ENCODE peak calls at places on chromosomes 6 and 20, in ten cellular contexts. G is pancreas; Q is cardiac fibroblast; S is fibroblast of the aortic adventitia; R is CD8-positive, alpha-beta T cell; N is cardiac muscle cell; Y is nephron progenitor cell; J is heart left ventricle; C is endodermal cell; E is mammary epithelial cell. X is an unnamed sample.

GRCh38 chr6:142680308-142680707 is 264.7 kb downstream of the HIVEP2 start:
- DNase-seq in C (no peak), N (peak), S (peak), Q (peak), G (no peak), R (no peak), Y (no peak), J (no peak), E (peak), X (no peak)

GRCh38 chr6:99991955-99992354 is 2.1 kb downstream of the MCHR2 start:
- DNase-seq in E (no peak), Q (no peak), S (no peak), Y (no peak), G (no peak), N (no peak), J (no peak), R (no peak), C (no peak), X (no peak)

GRCh38 chr6:152854086-152854795 is 103.6 kb downstream of the VIP start:
- DNase-seq in Y (no peak), E (no peak), G (no peak), S (no peak), N (no peak), Q (no peak), R (no peak), J (no peak), C (no peak), X (no peak)

GRCh38 chr20:34213213-34213612 is 28.0 kb upstream of the ASIP start:
- DNase-seq in S (no peak), G (no peak), J (no peak), N (no peak), R (no peak), C (no peak), E (no peak), Q (no peak), Y (no peak), X (no peak)

GRCh38 chr20:38961530-38962043 is 557 bp upstream of the DHX35 start:
- DNase-seq in Q (no peak), E (no peak), R (no peak), S (no peak), Y (no peak), J (no peak), C (no peak), N (no peak), G (peak), X (no peak)

GRCh38 chr20:58944610-58945009 is 36.4 kb upstream of the NELFCD start:
- DNase-seq in Y (no peak), G (peak), R (no peak), N (no peak), E (no peak), Q (no peak), J (no peak), C (peak), S (no peak), X (no peak)

GRCh38 chr20:17498181-17498580 is 33.0 kb downstream of the BFSP1 start:
- DNase-seq in E (peak), Y (no peak), J (no peak), Q (peak), C (no peak), G (no peak), S (no peak), N (no peak), R (no peak), X (no peak)

GRCh38 chr6:167096991-167097390 is 25.9 kb upstream of the CCR6 start:
- DNase-seq in Q (no peak), J (no peak), S (no peak), Y (no peak), G (no peak), N (no peak), C (no peak), R (no peak), E (no peak), X (no peak)

GRCh38 chr20:54510546-54511129 is 35.2 kb downstream of the DOK5 start:
- DNase-seq in Q (no peak), Y (peak), J (peak), S (peak), C (peak), N (peak), G (no peak), R (no peak), E (no peak), X (peak)

GRCh38 chr6:167932468-167933276 is 64.8 kb upstream of the KIF25 start:
- DNase-seq in Q (no peak), C (no peak), N (no peak), S (no peak), J (no peak), Y (no peak), G (peak), R (no peak), E (peak), X (peak)

GRCh38 chr20:5662769-5663168 is 87.4 kb upstream of the SHLD1 start:
- DNase-seq in J (no peak), N (no peak), G (no peak), R (no peak), S (no peak), Y (no peak), Q (no peak), E (no peak), C (no peak), X (no peak)

GRCh38 chr20:50187403-50188051 is 3.1 kb upstream of the CEBPB start:
- DNase-seq in S (peak), Y (no peak), C (peak), R (no peak), N (peak), G (no peak), E (peak), Q (peak), J (no peak), X (no peak)

GRCh38 chr20:47019106-47019824 is 124.6 kb downstream of the EYA2 start:
- DNase-seq in Q (no peak), Y (no peak), R (no peak), N (peak), E (no peak), J (no peak), G (no peak), S (peak), C (no peak), X (peak)

GRCh38 chr20:709421-709820 is 33.8 kb upstream of the SCRT2 start:
- DNase-seq in C (no peak), J (peak), R (no peak), G (no peak), Q (no peak), E (peak), S (no peak), N (peak), Y (no peak), X (no peak)

GRCh38 chr6:87154641-87155271 is 609 bp upstream of the ZNF292 start:
- DNase-seq in Q (peak), G (no peak), S (peak), C (no peak), N (peak), J (no peak), R (no peak), Y (no peak), E (peak), X (no peak)

GRCh38 chr20:9218412-9219001 is 149.6 kb downstream of the PLCB4 start:
- DNase-seq in E (no peak), G (no peak), R (no peak), S (no peak), Q (peak), N (peak), Y (peak), C (no peak), J (no peak), X (no peak)

GRCh38 chr20:52420805-52421204 is 229.2 kb upstream of the ZFP64 start:
- DNase-seq in C (no peak), E (no peak), N (peak), Y (no peak), J (no peak), G (no peak), Q (no peak), S (no peak), R (no peak), X (no peak)

GRCh38 chr6:166419268-166419667 is 36.5 kb upstream of the MPC1 start:
- DNase-seq in E (peak), R (peak), Q (peak), N (no peak), J (no peak), S (no peak), Y (no peak), G (no peak), C (no peak), X (no peak)

GRCh38 chr6:150876598-150876997 is 11.1 kb downstream of the MTHFD1L start:
- DNase-seq in Y (no peak), E (no peak), S (peak), G (peak), Q (no peak), J (peak), R (no peak), N (peak), C (no peak), X (no peak)

GRCh38 chr20:19451591-19452295 is 239.3 kb downstream of the SLC24A3 start:
- DNase-seq in E (no peak), Y (no peak), N (no peak), R (no peak), S (no peak), J (no peak), Q (no peak), C (peak), G (no peak), X (no peak)

GRCh38 chr20:14264869-14265268 is 72.5 kb downstream of the FLRT3 start:
- DNase-seq in N (peak), E (peak), R (no peak), S (peak), Y (no peak), C (no peak), Q (peak), J (no peak), G (no peak), X (peak)

GRCh38 chr6:154487367-154488275 is 22.9 kb downstream of the CNKSR3 start:
- DNase-seq in E (no peak), R (no peak), N (no peak), J (no peak), Y (no peak), S (no peak), Q (no peak), G (no peak), C (no peak), X (no peak)

GRCh38 chr6:141117869-141118268 is 1014.9 kb upstream of the GJE1 start:
- DNase-seq in Y (no peak), J (no peak), N (peak), G (no peak), Q (peak), E (no peak), S (peak), C (no peak), R (no peak), X (no peak)

GRCh38 chr20:63238491-63239126 is 2.9 kb downstream of the BIRC7 start:
- DNase-seq in J (no peak), E (no peak), G (no peak), N (no peak), R (no peak), Y (no peak), Q (no peak), S (no peak), C (no peak), X (no peak)

GRCh38 chr6:108142240-108142639 is 23.6 kb upstream of the NR2E1 start:
- DNase-seq in Y (no peak), E (no peak), S (no peak), R (no peak), J (no peak), Q (no peak), G (no peak), C (no peak), N (no peak), X (no peak)

GRCh38 chr6:108145639-108146038 is 20.2 kb upstream of the NR2E1 start:
- DNase-seq in Y (no peak), G (no peak), J (no peak), S (no peak), Q (no peak), C (peak), E (no peak), N (no peak), R (no peak), X (no peak)
- TF ChIP-seq CTCF in Y (peak), G (no peak), J (no peak), S (no peak), Q (no peak), C (peak), E (peak), N (no peak), R (no peak), X (no peak)

DNA sequence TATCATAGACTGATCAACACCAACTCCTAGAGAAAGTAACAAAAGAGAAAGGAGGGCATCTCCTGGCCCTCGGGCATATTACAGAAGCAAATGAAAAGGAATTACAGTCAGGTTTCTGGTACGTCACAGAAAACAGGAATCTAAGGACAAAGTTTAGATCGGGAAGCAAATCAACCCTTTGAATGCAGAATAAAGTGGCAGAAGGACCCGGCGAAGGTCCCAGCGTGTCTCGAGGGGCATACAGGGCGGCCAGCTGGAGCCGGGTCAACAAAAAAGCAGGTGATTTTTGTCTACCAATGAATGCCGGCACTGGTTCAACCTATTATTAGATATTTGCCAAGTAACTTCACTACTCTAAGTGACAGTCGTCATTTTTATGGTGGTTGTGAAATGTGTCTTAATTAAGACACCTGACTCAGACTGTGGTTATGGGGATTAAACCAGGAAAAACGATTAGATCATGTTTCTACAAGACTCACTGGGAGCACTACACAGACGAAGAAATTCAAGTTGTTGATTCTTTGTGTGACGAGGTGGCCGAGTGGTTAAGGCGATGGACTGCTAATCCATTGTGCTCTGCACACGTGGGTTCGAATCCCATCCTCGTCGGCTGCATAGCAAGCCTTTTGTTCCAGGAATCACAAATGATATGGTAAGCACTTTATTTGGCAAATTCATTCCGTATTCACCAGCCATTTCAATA is 12.4 kb upstream of the ZSCAN9 start:
- DNase-seq in R (no peak), E (peak), J (no peak), S (peak), G (peak), C (peak), Q (peak), N (peak), Y (peak), X (peak)
- TF ChIP-seq CTCF in R (no peak), E (peak), J (no peak), S (peak), G (no peak), C (peak), Q (no peak), N (no peak), Y (no peak), X (no peak)

GRCh38 chr20:41140226-41141133 is 3.1 kb downstream of the PLCG1 start:
- DNase-seq in J (no peak), Y (no peak), C (no peak), N (no peak), R (peak), E (no peak), G (no peak), S (no peak), Q (no peak), X (no peak)
- TF ChIP-seq CTCF in J (no peak), Y (no peak), C (no peak), N (no peak), R (no peak), E (no peak), G (no peak), S (no peak), Q (no peak), X (no peak)

DNA sequence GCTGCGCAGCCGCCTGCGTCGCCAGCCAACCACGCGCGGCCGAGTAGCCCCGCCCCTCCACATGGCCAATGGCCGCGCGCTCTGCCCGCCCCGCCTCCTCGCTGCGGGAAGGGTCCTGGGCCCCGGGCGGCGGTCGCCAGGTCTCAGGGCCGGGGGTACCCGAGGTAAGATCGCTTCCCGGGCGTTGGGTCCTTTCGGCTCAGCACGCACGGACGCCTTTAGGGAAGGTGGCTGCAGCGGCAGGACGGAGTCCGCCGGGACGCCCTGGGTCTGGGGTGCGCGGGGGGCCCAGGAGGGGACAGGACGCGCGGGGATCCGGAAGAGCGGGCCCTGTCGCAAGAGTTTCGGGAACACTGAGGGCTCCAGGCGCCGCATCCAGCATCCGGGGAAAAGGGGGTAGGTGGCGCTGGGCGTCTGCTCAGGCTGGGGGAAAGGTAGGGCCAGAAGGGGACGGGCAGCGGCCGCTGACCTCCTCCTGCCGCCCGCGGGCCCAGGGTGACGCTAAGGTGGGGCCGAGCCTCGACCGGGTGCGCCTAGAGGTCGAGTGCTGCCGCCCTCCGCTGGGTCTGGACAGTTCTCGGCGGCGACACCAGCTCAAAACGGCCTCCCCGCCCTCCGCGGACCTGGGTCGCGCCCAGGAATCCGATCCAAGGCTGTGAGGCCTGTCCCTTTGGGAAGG is at the start of gene MAVS:
- DNase-seq in C (peak), G (peak), R (peak), S (peak), Y (peak), J (peak), Q (peak), N (peak), E (peak), X (peak)
- TF ChIP-seq CTCF in C (peak), G (no peak), R (no peak), S (no peak), Y (no peak), J (no peak), Q (no peak), N (no peak), E (peak), X (no peak)

GRCh38 chr6:6890400-6890858 is 217.3 kb upstream of the RREB1 start:
- DNase-seq in Q (peak), S (peak), Y (peak), R (no peak), E (no peak), G (peak), J (peak), N (peak), C (peak), X (no peak)
- TF ChIP-seq CTCF in Q (no peak), S (no peak), Y (no peak), R (no peak), E (no peak), G (no peak), J (no peak), N (no peak), C (no peak), X (no peak)

DNA sequence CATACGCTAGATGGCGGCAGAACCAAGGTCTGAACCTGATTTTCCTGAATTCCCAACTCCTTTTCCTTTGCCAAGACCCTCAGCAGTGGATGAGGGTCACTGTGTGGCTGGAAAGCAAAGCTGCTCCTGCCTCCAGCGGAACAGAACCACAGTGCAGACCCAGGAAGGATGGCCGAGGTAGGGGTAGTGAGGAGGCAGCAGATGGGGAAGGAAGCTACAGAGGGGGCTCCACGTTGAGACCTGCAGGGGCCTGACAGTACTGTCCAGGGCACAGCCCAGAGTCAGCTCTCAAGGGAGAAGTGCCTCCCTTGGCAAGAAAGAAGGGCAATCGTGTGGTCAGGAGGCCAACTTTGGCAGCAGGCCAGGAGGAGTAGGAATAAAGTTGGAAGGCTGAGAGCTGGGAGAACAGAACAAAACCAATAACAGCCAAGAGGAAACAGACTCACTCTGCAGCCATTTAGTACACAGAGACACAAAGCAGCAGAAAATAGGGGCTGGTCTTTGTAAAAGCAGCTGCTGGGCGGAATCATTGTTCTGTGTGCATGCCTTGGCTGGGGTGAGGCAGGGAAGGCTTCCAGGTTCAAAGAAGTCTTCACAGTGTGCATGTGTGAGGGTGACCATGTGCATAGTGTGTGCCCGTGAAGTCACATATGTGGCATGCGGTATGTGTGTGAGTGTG is 3.1 kb downstream of the GABRR2 start:
- DNase-seq in E (no peak), Q (peak), C (peak), Y (peak), R (no peak), J (peak), N (peak), S (peak), G (no peak), X (no peak)
- TF ChIP-seq CTCF in E (peak), Q (peak), C (peak), Y (peak), R (no peak), J (peak), N (peak), S (peak), G (peak), X (peak)

DNA sequence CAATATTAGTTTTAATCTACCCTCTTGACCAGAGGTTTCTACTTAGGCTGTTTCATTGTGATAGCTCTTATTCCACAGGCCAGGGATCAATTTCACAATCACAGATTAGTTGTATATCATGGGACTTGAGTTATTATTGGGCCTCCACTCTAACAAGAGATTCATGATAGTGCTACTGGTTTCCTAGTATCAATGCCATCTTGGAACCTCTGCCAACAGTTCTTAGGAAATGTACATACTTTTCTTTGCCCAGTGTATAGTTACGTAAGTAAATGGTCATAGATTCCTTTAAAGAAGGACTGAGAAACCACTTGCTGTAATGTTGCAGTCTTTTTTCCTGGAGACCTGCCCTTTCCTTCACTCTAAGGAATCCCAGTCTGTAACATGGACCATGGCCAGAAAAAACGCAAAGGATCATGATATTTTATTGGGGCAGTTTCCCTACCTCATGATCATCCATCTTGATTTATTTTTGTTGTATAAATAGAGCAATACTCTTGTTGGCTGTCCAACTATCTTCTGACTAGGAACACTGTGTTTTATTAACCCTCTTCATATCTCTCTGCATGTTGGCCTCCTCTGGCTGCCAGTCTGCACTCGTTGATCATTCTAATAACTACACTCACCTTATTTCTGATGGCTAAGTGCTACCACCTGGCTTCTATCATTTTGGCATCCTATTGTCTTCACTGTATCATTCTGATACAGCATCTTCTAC is 38.0 kb upstream of the VGLL2 start:
- DNase-seq in G (no peak), E (no peak), N (peak), S (no peak), Q (no peak), Y (no peak), R (no peak), J (no peak), C (no peak), X (no peak)
- TF ChIP-seq CTCF in G (no peak), E (no peak), N (no peak), S (no peak), Q (no peak), Y (no peak), R (no peak), J (no peak), C (no peak), X (no peak)

GRCh38 chr20:2212457-2213005 is 83.3 kb upstream of the TGM3 start:
- DNase-seq in R (no peak), N (no peak), Q (no peak), J (no peak), Y (no peak), C (no peak), G (no peak), E (no peak), S (no peak), X (no peak)
- TF ChIP-seq CTCF in R (no peak), N (no peak), Q (no peak), J (no peak), Y (no peak), C (no peak), G (no peak), E (no peak), S (no peak), X (no peak)

X was measured in AG09319.